ENCODE peak calls at places on chromosome 15, in four cellular contexts. One of them, this sample, is unnamed.

GRCh38 chr15:67089218-67090193 is 24.1 kb downstream of the SMAD3 start:
- ATAC-seq in CD4-positive, alpha-beta T cell: no peak
- ATAC-seq in effector memory CD8-positive, alpha-beta T cell: no peak
- ATAC-seq in left lobe of liver: no peak
- ATAC-seq in this sample: no peak

GRCh38 chr15:67146875-67147381 is 81.5 kb downstream of the SMAD3 start:
- ATAC-seq in CD4-positive, alpha-beta T cell: peak; percentile 75
- ATAC-seq in effector memory CD8-positive, alpha-beta T cell: peak; percentile 28
- ATAC-seq in left lobe of liver: peak; percentile 87
- ATAC-seq in this sample: peak; percentile 44

GRCh38 chr15:67164811-67165652 is 89.4 kb downstream of the AAGAB start:
- ATAC-seq in CD4-positive, alpha-beta T cell: no peak
- ATAC-seq in effector memory CD8-positive, alpha-beta T cell: no peak
- ATAC-seq in left lobe of liver: no peak
- ATAC-seq in this sample: no peak

GRCh38 chr15:64630403-64631107 is 144.8 kb downstream of the RBPMS2 start:
- ATAC-seq in CD4-positive, alpha-beta T cell: no peak
- ATAC-seq in effector memory CD8-positive, alpha-beta T cell: no peak
- ATAC-seq in left lobe of liver: no peak
- ATAC-seq in this sample: no peak

GRCh38 chr15:69497634-69498033 is 45.0 kb downstream of the RPLP1 start:
- ATAC-seq in CD4-positive, alpha-beta T cell: no peak
- ATAC-seq in effector memory CD8-positive, alpha-beta T cell: no peak
- ATAC-seq in left lobe of liver: no peak
- ATAC-seq in this sample: no peak

GRCh38 chr15:68290715-68291114 is 13.2 kb downstream of the FEM1B start:
- ATAC-seq in CD4-positive, alpha-beta T cell: no peak
- ATAC-seq in effector memory CD8-positive, alpha-beta T cell: no peak
- ATAC-seq in left lobe of liver: no peak
- ATAC-seq in this sample: no peak

GRCh38 chr15:63877713-63878271 is 44.0 kb upstream of the HERC1 start:
- ATAC-seq in CD4-positive, alpha-beta T cell: no peak
- ATAC-seq in effector memory CD8-positive, alpha-beta T cell: no peak
- ATAC-seq in left lobe of liver: no peak
- ATAC-seq in this sample: no peak

GRCh38 chr15:101439285-101439919 is 50.1 kb downstream of the PCSK6 start:
- ATAC-seq in CD4-positive, alpha-beta T cell: no peak
- ATAC-seq in effector memory CD8-positive, alpha-beta T cell: no peak
- ATAC-seq in left lobe of liver: peak; percentile 82
- ATAC-seq in this sample: no peak

GRCh38 chr15:64122936-64123351 is 27.2 kb downstream of the SNX1 start:
- ATAC-seq in CD4-positive, alpha-beta T cell: no peak
- ATAC-seq in effector memory CD8-positive, alpha-beta T cell: no peak
- ATAC-seq in left lobe of liver: peak; percentile 28
- ATAC-seq in this sample: no peak

GRCh38 chr15:69988541-69989225 is 109.0 kb downstream of the TLE3 start:
- ATAC-seq in CD4-positive, alpha-beta T cell: no peak
- ATAC-seq in effector memory CD8-positive, alpha-beta T cell: no peak
- ATAC-seq in left lobe of liver: no peak
- ATAC-seq in this sample: no peak

GRCh38 chr15:75213768-75214221 is 12.1 kb downstream of the C15orf39 start:
- ATAC-seq in CD4-positive, alpha-beta T cell: no peak
- ATAC-seq in effector memory CD8-positive, alpha-beta T cell: no peak
- ATAC-seq in left lobe of liver: no peak
- ATAC-seq in this sample: no peak

GRCh38 chr15:39433351-39433750 is 147.5 kb upstream of the THBS1 start:
- ATAC-seq in CD4-positive, alpha-beta T cell: no peak
- ATAC-seq in effector memory CD8-positive, alpha-beta T cell: no peak
- ATAC-seq in left lobe of liver: no peak
- ATAC-seq in this sample: no peak

GRCh38 chr15:31504462-31504839 is 177.8 kb downstream of the KLF13 start:
- ATAC-seq in CD4-positive, alpha-beta T cell: no peak
- ATAC-seq in effector memory CD8-positive, alpha-beta T cell: no peak
- ATAC-seq in left lobe of liver: no peak
- ATAC-seq in this sample: no peak

GRCh38 chr15:42100021-42100800 is 5.8 kb upstream of the PLA2G4D start:
- ATAC-seq in CD4-positive, alpha-beta T cell: no peak
- ATAC-seq in effector memory CD8-positive, alpha-beta T cell: no peak
- ATAC-seq in left lobe of liver: peak; percentile 19
- ATAC-seq in this sample: no peak

GRCh38 chr15:41562784-41563198 is 3.8 kb downstream of the TYRO3 start:
- ATAC-seq in CD4-positive, alpha-beta T cell: no peak
- ATAC-seq in effector memory CD8-positive, alpha-beta T cell: no peak
- ATAC-seq in left lobe of liver: no peak
- ATAC-seq in this sample: no peak

GRCh38 chr15:67126551-67127333 is 61.3 kb downstream of the SMAD3 start:
- ATAC-seq in CD4-positive, alpha-beta T cell: no peak
- ATAC-seq in effector memory CD8-positive, alpha-beta T cell: peak; percentile 22
- ATAC-seq in left lobe of liver: peak; percentile 94
- ATAC-seq in this sample: no peak

GRCh38 chr15:68693071-68693470 is 114.3 kb downstream of the CORO2B start:
- ATAC-seq in CD4-positive, alpha-beta T cell: peak; percentile 52
- ATAC-seq in effector memory CD8-positive, alpha-beta T cell: no peak
- ATAC-seq in left lobe of liver: no peak
- ATAC-seq in this sample: no peak

GRCh38 chr15:40999190-40999589 is 45.9 kb downstream of the CHAC1 start:
- ATAC-seq in CD4-positive, alpha-beta T cell: no peak
- ATAC-seq in effector memory CD8-positive, alpha-beta T cell: no peak
- ATAC-seq in left lobe of liver: no peak
- ATAC-seq in this sample: no peak

GRCh38 chr15:86355798-86356197 is 276.1 kb downstream of the AGBL1 start:
- ATAC-seq in CD4-positive, alpha-beta T cell: no peak
- ATAC-seq in effector memory CD8-positive, alpha-beta T cell: no peak
- ATAC-seq in left lobe of liver: no peak
- ATAC-seq in this sample: no peak